ENCODE peak calls at places on chromosomes 7 and 10, in five cellular contexts. G, M, S, J and T are unnamed samples.

GRCh38 chr10:84820121-84820520 is 491.7 kb downstream of the CCSER2 start:
- DNase-seq in G (no peak), M (no peak), S (peak; percentile 8), J (no peak), T (peak; percentile 21)

GRCh38 chr10:51047857-51048256 is 26.4 kb upstream of the PRKG1 start:
- DNase-seq in G (peak; percentile 28), M (no peak), S (no peak), J (peak; percentile 54), T (peak; percentile 45)

GRCh38 chr7:152313879-152314604 is 121.8 kb downstream of the KMT2C start:
- DNase-seq in G (peak; percentile 98), M (no peak), S (no peak), J (peak; percentile 88), T (peak; percentile 97)

GRCh38 chr10:9228770-9229169 is 1174.3 kb downstream of the GATA3 start:
- DNase-seq in G (no peak), M (no peak), S (no peak), J (peak; percentile 53), T (no peak)

GRCh38 chr10:107727762-107728317 is 563.3 kb upstream of the SORCS1 start:
- DNase-seq in G (peak; percentile 54), M (no peak), S (no peak), J (peak; percentile 42), T (peak; percentile 32)

GRCh38 chr10:12372846-12373245 is 23.5 kb downstream of the CAMK1D start:
- DNase-seq in G (no peak), M (no peak), S (no peak), J (no peak), T (no peak)

GRCh38 chr10:78813526-78814429 is 255.0 kb upstream of the ZMIZ1 start:
- DNase-seq in G (no peak), M (no peak), S (no peak), J (no peak), T (no peak)

GRCh38 chr7:80288175-80289122 is 153.8 kb downstream of the GNAI1 start:
- DNase-seq in G (no peak), M (no peak), S (no peak), J (peak; percentile 13), T (peak; percentile 99)

GRCh38 chr10:132987671-132988571 is 45.6 kb upstream of the CFAP46 start:
- DNase-seq in G (peak; percentile 86), M (no peak), S (no peak), J (peak; percentile 93), T (peak; percentile 38)

GRCh38 chr7:134693256-134693655 is 46.6 kb downstream of the BPGM start:
- DNase-seq in G (peak; percentile 74), M (no peak), S (no peak), J (peak; percentile 95), T (peak; percentile 88)

GRCh38 chr10:10209152-10209551 is 808.5 kb upstream of the CELF2 start:
- DNase-seq in G (peak; percentile 76), M (no peak), S (peak; percentile 53), J (peak; percentile 4), T (peak; percentile 56)

GRCh38 chr7:983182-984071 is 446 bp downstream of the CYP2W1 start:
- DNase-seq in G (no peak), M (no peak), S (no peak), J (no peak), T (no peak)

GRCh38 chr7:151632750-151633515 is 113.2 kb upstream of the RHEB start:
- DNase-seq in G (peak; percentile 43), M (peak; percentile 61), S (peak; percentile 52), J (no peak), T (peak; percentile 71)

GRCh38 chr10:62996925-62997324 is 136.2 kb upstream of the NRBF2 start:
- DNase-seq in G (no peak), M (no peak), S (no peak), J (no peak), T (no peak)

DNA sequence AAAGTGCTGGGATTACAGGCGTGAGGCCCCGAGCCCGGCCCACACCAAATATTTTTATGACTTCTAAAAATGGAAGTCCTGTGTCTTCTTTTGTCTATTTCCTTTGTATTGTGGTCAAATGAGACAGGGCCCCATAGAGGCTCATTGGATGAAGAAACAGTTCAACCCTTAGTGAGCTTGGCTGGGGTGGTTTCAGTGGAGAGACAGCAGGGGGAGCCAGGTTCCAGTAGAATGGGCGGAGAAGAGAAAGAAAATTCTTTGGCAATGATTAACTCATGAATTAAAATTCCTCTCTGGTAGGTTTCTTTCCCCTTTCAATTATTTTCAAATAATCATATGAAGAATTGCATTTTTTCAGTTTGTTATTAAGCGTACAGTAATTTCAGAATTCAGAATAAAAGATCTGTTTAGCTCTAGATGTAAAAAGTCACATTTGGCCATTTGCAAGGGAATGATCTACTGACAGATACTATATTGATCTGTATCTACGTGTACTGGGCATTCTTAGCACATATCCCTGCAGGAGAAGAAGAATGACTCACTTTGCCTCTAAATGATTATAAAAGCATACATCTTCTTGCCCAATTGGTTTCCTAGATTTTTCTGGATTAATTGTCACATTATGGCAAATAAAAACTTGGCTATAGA is 43.2 kb downstream of the PNLIPRP3 start:
- DNase-seq in G (no peak), M (no peak), S (peak; percentile 4), J (no peak), T (peak; percentile 2)
- TF ChIP-seq CTCF in G (no peak), M (no peak), S (peak; percentile 53), J (no peak), T (peak; percentile 21)

GRCh38 chr7:33922820-33923219 is 17.5 kb downstream of the BMPER start:
- DNase-seq in G (no peak), M (no peak), S (no peak), J (no peak), T (no peak)

GRCh38 chr7:33918401-33919120 is 13.2 kb downstream of the BMPER start:
- DNase-seq in G (no peak), M (no peak), S (no peak), J (no peak), T (no peak)

GRCh38 chr7:33926535-33926934 is 21.2 kb downstream of the BMPER start:
- DNase-seq in G (no peak), M (no peak), S (no peak), J (no peak), T (peak; percentile 38)

GRCh38 chr7:33921216-33921938 is 16.0 kb downstream of the BMPER start:
- DNase-seq in G (no peak), M (peak; percentile 35), S (no peak), J (no peak), T (peak; percentile 38)

GRCh38 chr7:33923440-33924229 is 18.3 kb downstream of the BMPER start:
- DNase-seq in G (no peak), M (no peak), S (no peak), J (no peak), T (no peak)
- TF ChIP-seq CTCF in G (no peak), M (no peak), S (no peak), J (no peak), T (no peak)

GRCh38 chr7:94907420-94908203 is at the start of gene PPP1R9A:
- DNase-seq in G (peak; percentile 4), M (peak; percentile 58), S (no peak), J (no peak), T (no peak)
- TF ChIP-seq CTCF in G (peak; percentile 19), M (no peak), S (no peak), J (peak; percentile 12), T (peak; percentile 29)

DNA sequence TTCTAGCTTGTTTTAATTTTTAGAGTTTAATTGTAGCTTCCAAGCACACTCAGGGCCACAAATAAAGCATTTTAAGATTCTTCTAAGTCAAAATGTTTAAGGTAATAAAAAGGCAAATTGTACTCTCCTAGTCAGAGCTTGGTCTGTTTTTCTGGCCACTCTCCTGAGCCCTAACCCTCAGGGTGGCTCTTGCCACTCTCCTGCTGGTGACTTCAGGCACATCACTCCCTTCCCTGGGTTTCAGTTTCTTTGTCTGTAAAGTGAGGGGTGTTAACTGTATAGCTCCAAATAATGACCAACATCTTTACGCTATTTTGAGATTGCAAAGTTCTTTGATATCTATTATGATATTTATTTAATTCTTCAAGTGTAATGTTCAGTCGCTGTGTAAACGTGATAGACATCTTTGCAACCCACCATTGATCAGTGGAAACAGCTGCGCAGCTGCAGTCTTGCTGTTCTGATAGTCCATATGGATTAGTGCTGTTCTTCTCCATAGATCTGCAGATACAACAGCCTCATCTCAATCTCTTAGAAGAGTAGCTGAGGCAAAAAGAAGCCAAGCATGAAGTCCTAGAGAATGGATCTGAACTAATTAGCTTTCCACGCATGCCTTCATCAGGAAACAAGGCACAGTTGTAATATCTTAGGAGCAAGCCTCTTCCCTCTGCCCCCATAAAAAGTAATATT is 189.9 kb downstream of the PLPP4 start:
- DNase-seq in G (no peak), M (no peak), S (no peak), J (no peak), T (no peak)
- TF ChIP-seq CTCF in G (no peak), M (no peak), S (no peak), J (peak; percentile 17), T (peak; percentile 33)

GRCh38 chr10:125340871-125341270 is 180.5 kb upstream of the CTBP2 start:
- DNase-seq in G (peak; percentile 2), M (no peak), S (no peak), J (peak; percentile 7), T (peak; percentile 58)

GRCh38 chr10:125344573-125345121 is 184.3 kb upstream of the CTBP2 start:
- DNase-seq in G (no peak), M (peak; percentile 50), S (no peak), J (no peak), T (no peak)

GRCh38 chr10:125337510-125337909 is 177.1 kb upstream of the CTBP2 start:
- DNase-seq in G (no peak), M (no peak), S (no peak), J (no peak), T (no peak)

GRCh38 chr10:125343118-125343752 is 182.9 kb upstream of the CTBP2 start:
- DNase-seq in G (peak; percentile 50), M (no peak), S (peak; percentile 20), J (peak; percentile 42), T (peak; percentile 66)

GRCh38 chr10:125341611-125342010 is 181.2 kb upstream of the CTBP2 start:
- DNase-seq in G (no peak), M (no peak), S (no peak), J (no peak), T (no peak)
- TF ChIP-seq CTCF in G (no peak), M (no peak), S (no peak), J (no peak), T (no peak)

GRCh38 chr10:30494558-30494957 is 60.6 kb downstream of the MAP3K8 start:
- DNase-seq in G (no peak), M (no peak), S (peak; percentile 45), J (no peak), T (no peak)

GRCh38 chr10:30495687-30496086 is 61.7 kb downstream of the MAP3K8 start:
- DNase-seq in G (no peak), M (no peak), S (no peak), J (peak; percentile 17), T (no peak)

GRCh38 chr10:30491832-30492530 is 58.0 kb downstream of the MAP3K8 start:
- DNase-seq in G (no peak), M (no peak), S (peak; percentile 25), J (no peak), T (no peak)

GRCh38 chr10:30491204-30491603 is 57.2 kb downstream of the MAP3K8 start:
- DNase-seq in G (peak; percentile 73), M (no peak), S (no peak), J (peak; percentile 63), T (peak; percentile 40)

GRCh38 chr10:30493609-30494530 is 59.9 kb downstream of the MAP3K8 start:
- DNase-seq in G (peak; percentile 44), M (no peak), S (peak; percentile 43), J (peak; percentile 48), T (peak; percentile 23)
- TF ChIP-seq CTCF in G (peak; percentile 5), M (no peak), S (peak; percentile 71), J (no peak), T (no peak)

GRCh38 chr10:86522385-86522855 is 828 bp upstream of the WAPL start:
- DNase-seq in G (no peak), M (no peak), S (peak; percentile 29), J (peak; percentile 14), T (peak; percentile 21)
- TF ChIP-seq CTCF in G (no peak), M (no peak), S (no peak), J (no peak), T (no peak)